ENCODE peak calls at places on chromosomes 4 and X, in six cellular contexts. E is transverse colon, I is colonic mucosa, Z is cardiac fibroblast, N is hepatocyte, M is foreskin fibroblast. T is an unnamed sample.

GRCh38 chrX:150365051-150365952 is 2.2 kb downstream of the MAMLD1 start:
- DNase-seq in Z (peak; percentile 67), M (peak; percentile 46), I (peak; percentile 62), E (peak; percentile 65), N (peak; percentile 79), T (peak; percentile 51)

GRCh38 chr4:65911720-65912119 is 241.4 kb upstream of the EPHA5 start:
- DNase-seq in Z (no peak), M (no peak), E (no peak), N (no peak), I (no peak), T (no peak)

GRCh38 chr4:2251795-2252529 is 9.9 kb downstream of the MXD4 start:
- DNase-seq in E (peak; percentile 7), M (no peak), N (no peak), I (peak; percentile 9), Z (no peak), T (no peak)

GRCh38 chr4:48960988-48961635 is 25.0 kb upstream of the CWH43 start:
- DNase-seq in I (no peak), Z (no peak), M (no peak), N (no peak), E (no peak), T (peak; percentile 55)

GRCh38 chrX:43882294-43882681 is at the start of gene MAOB:
- DNase-seq in I (peak; percentile 41), M (no peak), Z (no peak), N (peak; percentile 69), E (peak; percentile 33), T (peak; percentile 21)

GRCh38 chrX:153774576-153775292 is 6.1 kb upstream of the SRPK3 start:
- DNase-seq in M (no peak), I (no peak), N (no peak), E (no peak), Z (no peak), T (no peak)

GRCh38 chr4:17807446-17807845 is 3.1 kb downstream of the DCAF16 start:
- DNase-seq in N (no peak), I (no peak), M (no peak), Z (peak; percentile 36), E (no peak), T (peak; percentile 18)

GRCh38 chrX:153406011-153406410 is 4.9 kb upstream of the PNMA6E start:
- DNase-seq in Z (no peak), E (no peak), I (no peak), M (no peak), N (no peak), T (no peak)

GRCh38 chrX:67781132-67781531 is 237.3 kb downstream of the AR start:
- DNase-seq in Z (no peak), N (no peak), I (no peak), M (peak; percentile 37), E (no peak), T (no peak)
- TF ChIP-seq CTCF in Z (peak; percentile 62), N (peak; percentile 22), I (no peak), M (peak; percentile 44), E (no peak), T (peak; percentile 15)

GRCh38 chrX:131626681-131627296 is 82.9 kb downstream of the OR13H1 start:
- DNase-seq in E (no peak), Z (peak; percentile 0), M (no peak), N (peak; percentile 15), I (no peak), T (peak; percentile 21)
- TF ChIP-seq CTCF in E (no peak), Z (peak; percentile 21), M (peak; percentile 16), N (peak; percentile 50), I (no peak), T (peak; percentile 11)

DNA sequence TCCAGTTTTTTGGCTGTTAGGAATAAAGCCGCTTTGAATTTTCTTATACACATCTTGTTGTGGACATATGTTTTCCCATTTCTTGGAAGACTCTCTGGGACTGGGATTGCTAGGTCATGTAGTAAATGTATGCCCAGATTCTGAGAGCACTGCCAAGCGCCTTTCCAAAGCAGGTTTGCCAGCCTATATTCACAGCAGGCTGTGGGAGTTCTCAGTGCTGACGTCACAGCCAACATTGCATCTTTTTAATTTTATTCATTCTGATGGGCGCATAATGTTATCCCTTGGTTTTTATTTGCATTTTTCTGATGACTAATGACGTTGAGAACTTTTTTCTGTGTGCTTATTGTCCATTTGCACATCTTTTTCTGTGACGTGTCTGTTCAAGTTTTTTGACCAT is 24.0 kb downstream of the TMEM271 start:
- DNase-seq in E (no peak), M (no peak), N (no peak), I (no peak), Z (no peak), T (no peak)
- TF ChIP-seq CTCF in E (no peak), M (no peak), N (no peak), I (no peak), Z (no peak), T (no peak)

DNA sequence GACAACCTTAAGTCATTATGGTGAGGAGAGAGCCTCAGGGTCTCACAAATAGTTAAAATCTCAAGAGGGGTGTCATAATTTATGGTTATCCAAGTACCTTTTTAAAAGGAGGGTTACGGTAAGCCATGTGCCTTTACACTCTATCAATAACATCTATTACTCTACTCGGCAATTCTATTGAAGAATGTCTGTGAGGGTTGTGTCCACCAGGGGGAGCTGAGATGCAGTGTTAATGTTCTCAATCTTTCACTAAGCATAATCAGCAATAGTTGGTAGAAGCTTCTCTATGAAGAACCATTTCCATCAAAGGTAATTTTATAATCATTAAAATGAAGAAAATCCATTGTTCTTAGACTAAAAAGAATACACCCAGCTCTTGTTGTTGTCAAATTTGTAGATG is 457.4 kb downstream of the CENPC start:
- DNase-seq in E (peak; percentile 35), N (peak; percentile 51), I (peak; percentile 45), Z (peak; percentile 4), M (no peak), T (peak; percentile 64)
- TF ChIP-seq CTCF in E (peak; percentile 55), N (peak; percentile 58), I (peak; percentile 53), Z (peak; percentile 43), M (no peak), T (peak; percentile 61)

GRCh38 chrX:113260474-113260873 is 419.8 kb upstream of the AMOT start:
- DNase-seq in Z (peak; percentile 0), I (no peak), M (no peak), E (no peak), N (no peak), T (peak; percentile 14)
- TF ChIP-seq CTCF in Z (peak; percentile 26), I (no peak), M (no peak), E (no peak), N (peak; percentile 18), T (no peak)

GRCh38 chrX:107541244-107541643 is 87.1 kb upstream of the PRPS1 start:
- DNase-seq in M (peak; percentile 42), I (no peak), N (peak; percentile 52), E (no peak), Z (no peak), T (no peak)

GRCh38 chrX:107537815-107538214 is 88.4 kb downstream of the FRMPD3 start:
- DNase-seq in I (peak; percentile 27), M (peak; percentile 12), E (no peak), N (peak; percentile 60), Z (peak; percentile 61), T (peak; percentile 64)

GRCh38 chrX:107547621-107548020 is 80.7 kb upstream of the PRPS1 start:
- DNase-seq in Z (no peak), N (no peak), M (no peak), I (no peak), E (no peak), T (no peak)

GRCh38 chrX:107542500-107542899 is 85.8 kb upstream of the PRPS1 start:
- DNase-seq in Z (no peak), E (no peak), N (peak; percentile 30), I (no peak), M (peak; percentile 7), T (peak; percentile 22)
- TF ChIP-seq CTCF in Z (peak; percentile 8), E (no peak), N (peak; percentile 28), I (no peak), M (peak; percentile 9), T (no peak)

GRCh38 chr4:186067757-186068385 is 1.1 kb upstream of the TLR3 start:
- DNase-seq in E (peak; percentile 80), Z (peak; percentile 75), M (peak; percentile 34), I (peak; percentile 66), N (peak; percentile 68), T (peak; percentile 72)
- TF ChIP-seq CTCF in E (peak; percentile 49), Z (peak; percentile 45), M (peak; percentile 42), I (peak; percentile 49), N (peak; percentile 50), T (no peak)